ENCODE peak calls at places on chromosomes 5 and 9, in four cellular contexts. Y is foreskin fibroblast, Z is mucosa of descending colon, C is lower lobe of right lung. G is an unnamed sample.

GRCh38 chr5:157484768-157485167 is 24.8 kb downstream of the NIPAL4 start:
- DNase-seq in Y (peak), Z (no peak), C (peak), G (peak)

GRCh38 chr5:132055808-132056609 is 4.4 kb upstream of the IL3 start:
- DNase-seq in Y (no peak), Z (no peak), C (peak), G (peak)

GRCh38 chr5:104353371-104353770 is 790.8 kb upstream of the NUDT12 start:
- DNase-seq in Y (no peak), Z (no peak), C (no peak), G (no peak)

GRCh38 chr9:134187110-134187531 is 22.8 kb upstream of the RNU6ATAC start:
- DNase-seq in Y (no peak), Z (no peak), C (peak), G (peak)

GRCh38 chr5:168159425-168159824 is 132.0 kb upstream of the WWC1 start:
- DNase-seq in Y (no peak), Z (peak), C (peak), G (no peak)

GRCh38 chr5:91224969-91225368 is 158.1 kb downstream of the ARRDC3 start:
- DNase-seq in Y (no peak), Z (no peak), C (no peak), G (no peak)

GRCh38 chr5:1640276-1640898 is 116.6 kb upstream of the LPCAT1 start:
- DNase-seq in Y (no peak), Z (no peak), C (peak), G (peak)

GRCh38 chr5:151264113-151264512 is 11.1 kb downstream of the GM2A start:
- DNase-seq in Y (peak), Z (no peak), C (no peak), G (no peak)

GRCh38 chr9:136619742-136620440 is 42.8 kb upstream of the EGFL7 start:
- DNase-seq in Y (no peak), Z (no peak), C (peak), G (no peak)

GRCh38 chr5:97666767-97667166 is 483.7 kb upstream of the RIOK2 start:
- DNase-seq in Y (no peak), Z (no peak), C (no peak), G (no peak)

GRCh38 chr9:110947645-110948044 is 90.6 kb downstream of the LPAR1 start:
- DNase-seq in Y (no peak), Z (peak), C (no peak), G (no peak)